ENCODE peak calls at places on chromosomes 1 and 21, in five cellular contexts. F is retinal pigment epithelial cell, M is heart right ventricle, L is thoracic aorta, J is fibroblast of the aortic adventitia. I is an unnamed sample.

GRCh38 chr1:214241060-214241459 is 39.9 kb upstream of the SMYD2 start:
- DNase-seq in F (no peak), M (no peak), L (no peak), J (no peak), I (peak; percentile 39)

GRCh38 chr21:33039542-33039941 is 13.8 kb downstream of the OLIG2 start:
- DNase-seq in F (no peak), M (no peak), L (no peak), J (no peak), I (no peak)

GRCh38 chr1:24742090-24742938 is 2.9 kb upstream of the CLIC4 start:
- DNase-seq in F (no peak), M (no peak), L (no peak), J (peak; percentile 44), I (peak; percentile 51)

GRCh38 chr1:154431586-154432373 is 26.6 kb downstream of the IL6R start:
- DNase-seq in F (peak; percentile 78), M (no peak), L (peak; percentile 42), J (peak; percentile 98), I (peak; percentile 100)

GRCh38 chr1:33743221-33743998 is 120.5 kb upstream of the HMGB4 start:
- DNase-seq in F (no peak), M (no peak), L (no peak), J (no peak), I (no peak)

GRCh38 chr1:199302554-199302953 is 663.7 kb downstream of the PTPRC start:
- DNase-seq in F (no peak), M (no peak), L (no peak), J (peak; percentile 86), I (peak; percentile 26)

GRCh38 chr21:37531402-37532042 is 164.9 kb downstream of the DYRK1A start:
- DNase-seq in F (no peak), M (peak; percentile 62), L (no peak), J (peak; percentile 12), I (no peak)

GRCh38 chr1:11374079-11374747 is 101.2 kb downstream of the UBIAD1 start:
- DNase-seq in F (no peak), M (no peak), L (no peak), J (no peak), I (no peak)

GRCh38 chr1:33943978-33944377 is 80.1 kb downstream of the HMGB4 start:
- DNase-seq in F (peak; percentile 35), M (no peak), L (no peak), J (peak; percentile 84), I (peak; percentile 78)

GRCh38 chr1:224380003-224380402 is 23.3 kb downstream of the CNIH4 start:
- DNase-seq in F (no peak), M (no peak), L (no peak), J (no peak), I (no peak)

GRCh38 chr1:235938714-235939487 is 72.2 kb upstream of the LYST start:
- DNase-seq in F (no peak), M (no peak), L (no peak), J (no peak), I (no peak)

GRCh38 chr1:64598100-64598571 is 128.2 kb downstream of the CACHD1 start:
- DNase-seq in F (peak; percentile 81), M (no peak), L (no peak), J (no peak), I (peak; percentile 24)

GRCh38 chr1:13808729-13809131 is 108.7 kb downstream of the PRDM2 start:
- DNase-seq in F (no peak), M (peak; percentile 23), L (no peak), J (peak; percentile 51), I (peak; percentile 70)

GRCh38 chr1:85091647-85092295 is 43.5 kb upstream of the MCOLN3 start:
- DNase-seq in F (peak; percentile 11), M (no peak), L (no peak), J (peak; percentile 11), I (peak; percentile 29)

GRCh38 chr1:156126701-156127534 is 12.4 kb downstream of the LMNA start:
- DNase-seq in F (no peak), M (no peak), L (no peak), J (peak; percentile 90), I (peak; percentile 94)

GRCh38 chr1:168257397-168257796 is 23.3 kb upstream of the TBX19 start:
- DNase-seq in F (no peak), M (no peak), L (no peak), J (no peak), I (no peak)

GRCh38 chr1:221979461-221980032 is 237.7 kb upstream of the DUSP10 start:
- DNase-seq in F (no peak), M (no peak), L (no peak), J (no peak), I (no peak)
- TF ChIP-seq CTCF in F (peak; percentile 56), M (no peak), L (no peak), J (peak; percentile 34), I (peak; percentile 32)

DNA sequence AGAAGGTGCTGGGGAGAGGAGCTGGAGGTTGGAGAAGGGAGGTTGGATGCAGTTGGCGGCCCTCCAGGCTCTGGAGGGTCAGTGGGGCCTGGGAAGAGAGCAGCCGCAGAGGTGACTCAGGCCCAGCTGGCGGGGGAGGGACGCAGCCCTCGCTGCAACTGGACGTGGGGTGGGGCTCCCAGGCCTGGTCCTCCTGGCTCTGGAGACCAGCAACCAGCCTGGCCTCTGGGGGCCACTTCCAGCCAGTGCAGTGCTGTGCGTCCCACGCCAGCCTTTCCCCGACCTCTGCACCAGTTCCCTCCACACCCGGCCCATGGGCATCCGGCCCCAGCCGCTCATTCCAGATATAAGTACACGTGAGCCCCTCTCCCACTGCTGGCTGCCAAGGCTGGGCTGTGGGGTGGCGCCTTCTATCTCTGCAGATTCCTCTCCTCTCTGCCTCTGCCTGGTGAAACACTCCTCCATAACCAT is 38.0 kb upstream of the COL18A1 start:
- DNase-seq in F (peak; percentile 92), M (peak; percentile 79), L (peak; percentile 43), J (peak; percentile 91), I (peak; percentile 99)
- H3K4me3 ChIP-seq in F (no peak overlapping the region), M (no peak overlapping the region), L (no peak overlapping the region), J (no peak overlapping the region), I (no peak overlapping the region)

DNA sequence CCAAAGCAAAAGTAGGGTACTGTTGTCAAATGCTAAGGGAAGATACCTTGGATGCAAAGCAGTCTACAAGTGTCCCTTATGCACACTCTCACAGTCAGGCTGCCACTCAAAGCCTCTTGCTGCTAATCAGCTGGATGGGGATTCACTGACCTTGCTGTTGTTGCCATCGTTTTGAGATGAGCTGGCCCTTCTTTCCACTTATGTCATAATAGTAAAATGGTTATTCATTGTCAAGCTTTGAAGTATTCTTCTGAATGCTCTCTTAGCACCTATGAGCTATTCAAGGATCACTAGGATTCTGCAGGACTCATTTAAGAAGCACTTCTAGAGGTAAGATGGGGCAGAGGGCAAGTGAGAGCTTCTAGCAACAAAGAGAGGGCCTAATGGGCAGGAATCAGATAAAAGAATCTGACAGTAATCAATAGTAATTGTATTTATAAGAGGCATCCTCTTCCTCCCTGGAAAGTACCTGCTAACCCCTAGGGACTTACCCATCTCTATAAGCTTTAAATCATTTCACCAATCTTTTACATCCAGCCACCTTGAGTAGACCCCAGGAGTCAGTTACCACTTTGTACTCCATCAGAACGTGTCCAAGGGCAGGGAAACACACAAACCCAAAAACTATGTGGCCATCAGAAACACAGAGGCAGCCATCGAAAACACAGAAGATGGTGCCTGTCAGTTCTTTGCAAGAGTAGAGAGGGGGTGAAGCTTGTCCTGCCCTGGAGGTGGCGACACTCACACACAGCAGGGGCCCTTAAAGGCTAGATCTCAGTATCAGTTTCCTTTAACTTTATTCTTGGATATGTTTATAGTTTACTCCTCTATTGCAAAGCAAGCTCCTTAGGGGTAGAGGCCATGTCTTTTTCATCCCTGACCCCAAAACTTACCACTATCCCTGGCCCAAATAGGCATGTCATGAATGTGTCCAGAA is 103.7 kb upstream of the NFIA start:
- DNase-seq in F (no peak), M (no peak), L (no peak), J (peak; percentile 65), I (peak; percentile 62)
- TF ChIP-seq CTCF in F (peak; percentile 84), M (peak; percentile 48), L (peak; percentile 40), J (peak; percentile 74), I (peak; percentile 86)

GRCh38 chr1:246698466-246699094 is 25.6 kb upstream of the SCCPDH start:
- DNase-seq in F (no peak), M (no peak), L (no peak), J (no peak), I (no peak)
- H3K4me3 ChIP-seq in F (peak overlapping the region; percentile 27), M (peak overlapping the region; percentile 34), L (peak overlapping the region; percentile 63), J (peak overlapping the region; percentile 50), I (no peak overlapping the region)

GRCh38 chr1:111145542-111145941 is 5.5 kb downstream of the CEPT1 start:
- DNase-seq in F (no peak), M (no peak), L (no peak), J (no peak), I (no peak)

GRCh38 chr1:111145963-111146768 is 6.1 kb downstream of the CEPT1 start:
- DNase-seq in F (no peak), M (no peak), L (no peak), J (no peak), I (no peak)

GRCh38 chr1:111147948-111148347 is 7.9 kb downstream of the CEPT1 start:
- DNase-seq in F (no peak), M (no peak), L (no peak), J (no peak), I (no peak)

GRCh38 chr1:111151838-111152237 is 11.8 kb downstream of the CEPT1 start:
- DNase-seq in F (no peak), M (no peak), L (no peak), J (no peak), I (no peak)

DNA sequence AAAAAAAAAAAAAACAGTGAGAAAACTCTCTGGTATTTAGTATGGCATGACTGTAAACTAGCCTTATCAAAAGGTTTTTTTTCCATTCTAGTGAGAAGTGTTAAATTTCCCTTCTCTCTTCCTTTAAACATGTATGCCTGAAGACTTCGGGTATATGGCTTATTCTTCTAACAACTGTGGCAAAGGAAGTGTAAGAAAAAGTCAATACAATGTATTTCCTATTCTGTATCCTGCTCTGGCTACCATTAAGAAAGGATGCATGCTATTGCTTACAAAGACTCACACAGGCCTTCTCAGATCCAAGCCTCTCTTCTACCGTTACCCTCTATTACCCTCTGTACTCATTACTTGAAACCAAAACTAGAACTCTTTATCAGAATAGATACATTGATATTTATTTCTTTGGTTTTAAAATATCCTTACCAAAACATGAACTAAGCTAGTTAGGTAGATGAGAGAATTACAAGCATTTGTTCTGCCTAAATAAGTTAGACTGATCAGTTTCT is 8.4 kb downstream of the CEPT1 start:
- DNase-seq in F (no peak), M (no peak), L (no peak), J (no peak), I (no peak)
- TF ChIP-seq CTCF in F (no peak), M (no peak), L (no peak), J (no peak), I (no peak)

DNA sequence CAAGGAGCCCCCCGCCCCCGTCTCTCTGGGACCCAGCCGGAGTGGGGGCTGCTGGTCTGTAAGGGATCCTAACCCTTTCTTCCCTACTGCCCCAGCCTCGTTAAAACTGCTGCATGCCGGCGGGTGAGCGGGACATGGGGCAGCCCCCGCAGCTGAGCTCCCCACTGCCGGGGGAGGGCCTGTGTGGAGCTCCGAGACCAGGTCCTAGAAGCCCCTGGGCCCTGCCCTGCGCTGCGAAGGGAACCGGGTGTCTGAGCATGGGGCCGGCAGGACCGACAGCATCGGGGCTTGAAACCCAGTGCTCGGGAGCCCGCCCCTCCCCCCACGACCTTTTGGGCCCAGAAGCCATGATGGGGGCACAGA is 9.2 kb upstream of the COL6A1 start:
- DNase-seq in F (no peak), M (no peak), L (no peak), J (no peak), I (no peak)
- H3K4me3 ChIP-seq in F (no peak overlapping the region), M (peak overlapping the region; percentile 61), L (peak overlapping the region; percentile 75), J (peak overlapping the region; percentile 59), I (peak overlapping the region; percentile 28)